ENCODE peak calls at places on chromosomes 16 and 17, in six cellular contexts. One of them, this sample, is unnamed.

GRCh38 chr17:49520386-49521087 is 25.4 kb downstream of the NGFR start:
- DNase-seq in esophagus muscularis mucosa: no peak
- DNase-seq in breast epithelium: no peak
- DNase-seq in GM23338: no peak
- DNase-seq in HCT116: no peak
- DNase-seq in stomach: no peak
- DNase-seq in this sample: no peak

GRCh38 chr17:35295686-35296085 is 52.8 kb downstream of the SLFN5 start:
- DNase-seq in GM23338: no peak
- DNase-seq in breast epithelium: no peak
- DNase-seq in stomach: no peak
- DNase-seq in HCT116: no peak
- DNase-seq in esophagus muscularis mucosa: no peak
- DNase-seq in this sample: no peak

GRCh38 chr16:11147033-11147848 is 108.8 kb downstream of the SOCS1 start:
- DNase-seq in stomach: no peak
- DNase-seq in HCT116: no peak
- DNase-seq in breast epithelium: no peak
- DNase-seq in GM23338: no peak
- DNase-seq in esophagus muscularis mucosa: no peak
- DNase-seq in this sample: no peak

GRCh38 chr17:57955183-57955952 is at the start of gene CUEDC1:
- DNase-seq in breast epithelium: peak; percentile 55
- DNase-seq in stomach: peak; percentile 84
- DNase-seq in HCT116: no peak
- DNase-seq in esophagus muscularis mucosa: peak; percentile 91
- DNase-seq in GM23338: peak; percentile 76
- DNase-seq in this sample: peak; percentile 67

GRCh38 chr16:17555176-17555575 is 84.4 kb upstream of the XYLT1 start:
- DNase-seq in stomach: no peak
- DNase-seq in esophagus muscularis mucosa: no peak
- DNase-seq in HCT116: no peak
- DNase-seq in GM23338: no peak
- DNase-seq in breast epithelium: no peak
- DNase-seq in this sample: no peak

GRCh38 chr17:36717088-36717487 is 115.7 kb downstream of the MRM1 start:
- DNase-seq in GM23338: no peak
- DNase-seq in stomach: no peak
- DNase-seq in esophagus muscularis mucosa: no peak
- DNase-seq in breast epithelium: no peak
- DNase-seq in HCT116: no peak
- DNase-seq in this sample: no peak

GRCh38 chr16:64950262-64950661 is 171.6 kb downstream of the CDH11 start:
- DNase-seq in stomach: no peak
- DNase-seq in breast epithelium: no peak
- DNase-seq in HCT116: no peak
- DNase-seq in esophagus muscularis mucosa: no peak
- DNase-seq in GM23338: peak; percentile 61
- DNase-seq in this sample: no peak

GRCh38 chr17:3966720-3967363 is 2.6 kb upstream of the ATP2A3 start:
- DNase-seq in GM23338: no peak
- DNase-seq in stomach: peak; percentile 89
- DNase-seq in HCT116: no peak
- DNase-seq in breast epithelium: no peak
- DNase-seq in esophagus muscularis mucosa: no peak
- DNase-seq in this sample: no peak

GRCh38 chr16:29860218-29860617 is 2.8 kb downstream of the CDIPT start:
- DNase-seq in stomach: peak; percentile 32
- DNase-seq in HCT116: no peak
- DNase-seq in GM23338: no peak
- DNase-seq in esophagus muscularis mucosa: no peak
- DNase-seq in breast epithelium: no peak
- DNase-seq in this sample: no peak

GRCh38 chr16:19316846-19317245 is 31.3 kb downstream of the CLEC19A start:
- DNase-seq in stomach: no peak
- DNase-seq in breast epithelium: no peak
- DNase-seq in GM23338: peak; percentile 75
- DNase-seq in esophagus muscularis mucosa: no peak
- DNase-seq in HCT116: no peak
- DNase-seq in this sample: no peak

GRCh38 chr17:81387235-81388060 is 7.8 kb upstream of the BAHCC1 start:
- DNase-seq in stomach: peak; percentile 53
- DNase-seq in GM23338: peak; percentile 60
- DNase-seq in HCT116: no peak
- DNase-seq in breast epithelium: no peak
- DNase-seq in esophagus muscularis mucosa: no peak
- DNase-seq in this sample: peak; percentile 51

GRCh38 chr17:7004398-7005253 is 7.8 kb upstream of the RNASEK start:
- DNase-seq in breast epithelium: no peak
- DNase-seq in esophagus muscularis mucosa: no peak
- DNase-seq in HCT116: peak; percentile 56
- DNase-seq in stomach: no peak
- DNase-seq in GM23338: peak; percentile 87
- DNase-seq in this sample: peak; percentile 47

GRCh38 chr16:19559242-19559910 is 3.9 kb downstream of the VPS35L start:
- DNase-seq in GM23338: peak; percentile 85
- DNase-seq in HCT116: peak; percentile 51
- DNase-seq in esophagus muscularis mucosa: no peak
- DNase-seq in stomach: no peak
- DNase-seq in breast epithelium: no peak
- DNase-seq in this sample: peak; percentile 36

GRCh38 chr16:19001788-19002187 is 18.1 kb downstream of the TMC7 start:
- DNase-seq in GM23338: no peak
- DNase-seq in HCT116: no peak
- DNase-seq in breast epithelium: no peak
- DNase-seq in stomach: no peak
- DNase-seq in esophagus muscularis mucosa: no peak
- DNase-seq in this sample: no peak

DNA sequence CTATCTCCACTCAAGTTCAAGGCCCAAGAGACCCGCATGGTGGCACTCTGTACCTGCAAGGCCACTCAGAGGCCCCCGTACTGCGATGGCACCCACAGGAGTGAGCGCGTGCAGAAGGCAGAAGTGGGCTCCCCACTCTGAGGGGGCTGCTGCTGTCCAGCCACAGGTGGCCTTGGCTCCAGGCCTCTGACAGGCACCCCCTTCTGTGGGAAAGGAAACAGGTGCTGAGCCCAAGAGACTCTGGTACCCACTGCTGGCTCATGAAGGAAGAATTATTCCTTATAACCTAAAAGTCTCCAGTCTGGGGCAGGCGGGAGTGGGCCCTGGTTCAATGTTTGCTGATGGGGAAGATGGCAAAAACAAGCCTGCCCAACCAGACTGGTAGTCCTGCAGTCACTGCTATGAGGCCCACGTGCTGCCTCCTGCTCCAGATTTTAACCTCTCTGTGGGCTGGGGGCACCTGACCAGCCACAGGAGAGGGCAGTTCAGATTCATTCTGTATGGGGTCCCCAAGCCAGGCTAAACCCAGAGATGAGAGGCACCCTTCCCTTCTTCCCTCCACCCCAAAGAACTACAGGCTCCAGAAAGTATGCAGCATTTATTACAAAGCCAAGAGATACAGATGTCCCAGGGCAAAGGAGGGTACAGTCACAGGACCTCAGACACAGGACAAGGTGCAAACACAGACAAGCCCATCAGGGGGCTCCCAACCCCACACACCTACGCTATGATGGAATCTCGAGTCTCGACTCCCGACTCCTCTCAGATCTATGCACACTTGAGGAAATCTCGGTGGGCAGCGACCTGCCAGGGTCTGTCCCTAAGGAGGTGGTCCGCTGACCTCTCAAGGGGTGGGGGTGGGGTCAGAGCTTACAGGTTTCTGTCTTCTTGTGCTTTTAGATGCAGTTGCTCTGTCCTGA is 3.4 kb downstream of the CISD3 start:
- DNase-seq in HCT116: peak; percentile 24
- DNase-seq in stomach: no peak
- DNase-seq in GM23338: peak; percentile 73
- DNase-seq in esophagus muscularis mucosa: no peak
- DNase-seq in breast epithelium: no peak
- DNase-seq in this sample: peak; percentile 47
- TF ChIP-seq POLR2AphosphoS5 in HCT116: no peak
- TF ChIP-seq POLR2AphosphoS5 in stomach: no peak
- TF ChIP-seq POLR2AphosphoS5 in GM23338: no peak
- TF ChIP-seq POLR2AphosphoS5 in esophagus muscularis mucosa: no peak
- TF ChIP-seq POLR2AphosphoS5 in breast epithelium: no peak
- TF ChIP-seq POLR2AphosphoS5 in this sample: peak; percentile 10

DNA sequence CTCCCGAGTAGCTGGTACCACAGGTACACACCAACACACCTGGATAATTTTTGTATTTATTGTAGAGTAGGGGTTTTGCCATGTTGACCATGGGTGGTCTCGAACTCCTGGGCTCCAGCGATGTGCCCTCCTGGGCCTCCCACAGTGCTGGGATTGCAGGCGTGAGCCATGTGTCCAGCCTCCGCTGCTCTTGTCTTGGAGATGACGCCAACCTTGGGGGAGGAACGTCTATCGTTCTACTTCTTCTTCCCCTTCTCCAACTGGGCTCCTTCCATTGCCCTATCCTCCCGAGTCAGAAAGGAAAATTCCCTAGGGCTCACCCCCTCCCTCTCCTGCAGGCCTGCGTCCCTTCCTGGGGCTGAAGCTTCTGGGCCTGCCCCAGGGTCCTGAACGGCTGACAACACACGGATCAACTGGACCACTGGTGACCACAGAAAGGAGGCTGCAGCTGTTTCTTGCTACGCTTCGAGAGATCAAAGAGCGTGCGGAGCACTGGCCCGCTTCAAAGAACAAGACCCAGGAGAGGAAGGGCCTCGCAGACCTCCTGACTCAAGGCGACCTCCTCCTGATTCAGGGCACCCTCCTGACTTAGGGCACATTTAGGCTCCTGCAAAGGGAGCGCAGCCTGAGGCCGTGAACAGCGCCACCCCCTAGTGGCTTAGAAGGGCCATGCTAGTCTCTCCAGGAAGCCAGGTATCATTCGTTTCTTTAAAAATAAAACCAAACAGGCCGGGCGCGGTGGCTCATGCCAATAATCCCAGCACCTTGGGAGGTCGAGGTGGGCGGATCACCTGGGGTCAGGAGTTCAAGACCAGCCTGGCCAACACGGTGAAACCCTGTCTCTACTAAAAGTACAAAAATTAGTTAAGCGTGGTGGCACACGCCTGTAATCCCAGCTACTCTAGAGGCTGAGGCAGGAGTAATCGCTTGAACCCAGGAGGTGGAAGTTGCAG is 48.5 kb upstream of the HELZ start:
- DNase-seq in breast epithelium: no peak
- DNase-seq in esophagus muscularis mucosa: no peak
- DNase-seq in GM23338: peak; percentile 92
- DNase-seq in stomach: peak; percentile 75
- DNase-seq in HCT116: peak; percentile 69
- DNase-seq in this sample: peak; percentile 43
- TF ChIP-seq POLR2AphosphoS5 in breast epithelium: no peak
- TF ChIP-seq POLR2AphosphoS5 in esophagus muscularis mucosa: no peak
- TF ChIP-seq POLR2AphosphoS5 in GM23338: no peak
- TF ChIP-seq POLR2AphosphoS5 in stomach: no peak
- TF ChIP-seq POLR2AphosphoS5 in HCT116: no peak
- TF ChIP-seq POLR2AphosphoS5 in this sample: no peak

DNA sequence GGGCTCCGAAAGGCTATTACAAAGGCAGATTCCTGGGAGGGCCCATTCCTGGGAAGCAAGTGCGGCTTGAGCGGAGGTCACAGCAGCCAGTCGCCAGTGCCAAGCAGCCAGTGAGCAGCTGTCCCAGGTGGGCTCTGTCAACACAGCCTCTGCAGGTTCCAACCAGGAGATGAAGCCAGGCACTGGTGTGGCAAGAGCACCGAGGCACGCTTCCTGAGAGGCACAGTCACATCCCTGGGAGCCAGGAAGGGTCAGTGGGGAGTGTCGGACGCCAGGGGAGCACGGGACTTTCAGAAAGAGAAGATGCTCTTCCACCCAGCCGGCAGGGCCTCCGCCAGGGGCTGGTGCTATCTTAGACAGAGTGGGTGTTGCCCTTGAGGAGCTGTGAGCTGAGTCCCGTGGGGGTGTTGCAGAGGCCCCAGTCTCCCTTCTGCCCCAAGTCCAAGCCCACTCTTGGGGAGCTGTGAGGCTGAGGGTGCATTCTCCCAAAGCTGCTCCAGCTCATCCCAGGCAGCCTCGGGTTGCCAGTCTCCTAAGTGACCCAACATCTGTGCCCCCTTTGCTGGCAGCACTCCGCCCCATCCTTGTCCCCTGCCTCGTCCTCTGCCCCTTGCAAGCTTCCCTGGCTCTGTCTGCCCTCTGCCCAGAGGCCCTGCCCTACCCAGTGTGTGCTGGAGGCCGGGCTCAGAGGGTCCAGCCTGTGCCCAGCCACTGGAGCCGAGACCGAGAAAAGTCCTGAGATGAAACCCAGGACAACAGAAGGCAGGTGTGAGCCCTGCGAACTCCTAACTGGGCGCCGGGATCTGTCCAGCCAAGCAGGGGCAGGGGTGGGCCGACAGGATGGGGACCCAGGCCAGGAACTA is 6.6 kb downstream of the UBALD1 start:
- DNase-seq in HCT116: no peak
- DNase-seq in esophagus muscularis mucosa: no peak
- DNase-seq in GM23338: no peak
- DNase-seq in breast epithelium: no peak
- DNase-seq in stomach: no peak
- DNase-seq in this sample: no peak
- TF ChIP-seq POLR2AphosphoS5 in HCT116: no peak
- TF ChIP-seq POLR2AphosphoS5 in esophagus muscularis mucosa: no peak
- TF ChIP-seq POLR2AphosphoS5 in GM23338: no peak
- TF ChIP-seq POLR2AphosphoS5 in breast epithelium: no peak
- TF ChIP-seq POLR2AphosphoS5 in stomach: no peak
- TF ChIP-seq POLR2AphosphoS5 in this sample: no peak

GRCh38 chr16:58464916-58465731 is 34.8 kb upstream of the NDRG4 start:
- DNase-seq in HCT116: no peak
- DNase-seq in GM23338: peak; percentile 80
- DNase-seq in stomach: no peak
- DNase-seq in esophagus muscularis mucosa: no peak
- DNase-seq in breast epithelium: no peak
- DNase-seq in this sample: no peak

GRCh38 chr16:58466396-58466795 is 33.5 kb upstream of the NDRG4 start:
- DNase-seq in stomach: no peak
- DNase-seq in esophagus muscularis mucosa: no peak
- DNase-seq in breast epithelium: no peak
- DNase-seq in GM23338: no peak
- DNase-seq in HCT116: no peak
- DNase-seq in this sample: no peak

GRCh38 chr16:58465817-58466216 is 34.1 kb upstream of the NDRG4 start:
- DNase-seq in HCT116: no peak
- DNase-seq in stomach: no peak
- DNase-seq in GM23338: no peak
- DNase-seq in breast epithelium: no peak
- DNase-seq in esophagus muscularis mucosa: no peak
- DNase-seq in this sample: no peak

GRCh38 chr16:58471209-58471975 is 28.6 kb upstream of the NDRG4 start:
- DNase-seq in esophagus muscularis mucosa: no peak
- DNase-seq in stomach: no peak
- DNase-seq in HCT116: no peak
- DNase-seq in breast epithelium: no peak
- DNase-seq in GM23338: peak; percentile 52
- DNase-seq in this sample: no peak

DNA sequence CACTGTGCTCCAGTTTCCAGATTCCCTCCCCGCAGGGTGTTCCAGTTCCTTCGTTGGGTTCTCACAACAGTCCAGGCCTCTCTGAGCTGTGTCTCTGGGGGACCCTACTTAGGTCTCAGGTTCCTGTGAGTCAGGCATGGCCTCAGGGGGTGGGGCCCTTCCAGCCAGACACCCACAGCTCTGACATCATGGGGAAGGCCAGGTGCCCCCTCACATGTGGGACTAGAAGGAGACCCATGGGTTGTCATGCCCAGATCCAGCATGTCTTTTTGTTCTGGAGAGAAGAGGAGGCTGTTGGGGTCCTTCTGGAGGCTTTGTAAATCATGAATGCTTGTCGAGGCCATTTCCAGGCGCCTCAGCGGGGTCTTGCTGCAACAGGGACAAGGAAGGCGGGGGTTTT is 32.0 kb upstream of the NDRG4 start:
- DNase-seq in HCT116: no peak
- DNase-seq in esophagus muscularis mucosa: no peak
- DNase-seq in GM23338: no peak
- DNase-seq in stomach: no peak
- DNase-seq in breast epithelium: no peak
- DNase-seq in this sample: no peak
- TF ChIP-seq POLR2AphosphoS5 in HCT116: no peak
- TF ChIP-seq POLR2AphosphoS5 in esophagus muscularis mucosa: no peak
- TF ChIP-seq POLR2AphosphoS5 in GM23338: no peak
- TF ChIP-seq POLR2AphosphoS5 in stomach: no peak
- TF ChIP-seq POLR2AphosphoS5 in breast epithelium: no peak
- TF ChIP-seq POLR2AphosphoS5 in this sample: no peak

This sample was measured in prostate gland.